ENCODE peak calls at places on chromosome 21, in four cellular contexts. One of them, this sample, is unnamed.

GRCh38 chr21:41419921-41420862 is 5.8 kb upstream of the MX1 start:
- DNase-seq in K562: peak; percentile 25
- DNase-seq in HL-60: peak; percentile 63
- DNase-seq in GM12878: peak; percentile 39
- DNase-seq in this sample: peak; percentile 42

GRCh38 chr21:44360174-44360573 is 6.8 kb downstream of the TRPM2 start:
- DNase-seq in K562: no peak
- DNase-seq in HL-60: no peak
- DNase-seq in GM12878: no peak
- DNase-seq in this sample: no peak

GRCh38 chr21:42818328-42818749 is 61.0 kb downstream of the WDR4 start:
- DNase-seq in K562: peak; percentile 71
- DNase-seq in HL-60: no peak
- DNase-seq in GM12878: no peak
- DNase-seq in this sample: no peak

GRCh38 chr21:23541571-23541970 is 2065.7 kb downstream of the MRPL39 start:
- DNase-seq in K562: no peak
- DNase-seq in HL-60: no peak
- DNase-seq in GM12878: no peak
- DNase-seq in this sample: no peak

GRCh38 chr21:46084041-46084561 is 13.8 kb upstream of the COL6A2 start:
- DNase-seq in K562: no peak
- DNase-seq in HL-60: no peak
- DNase-seq in GM12878: no peak
- DNase-seq in this sample: no peak

GRCh38 chr21:45863267-45863666 is 118.3 kb upstream of the COL6A1 start:
- DNase-seq in K562: no peak
- DNase-seq in HL-60: no peak
- DNase-seq in GM12878: no peak
- DNase-seq in this sample: no peak

GRCh38 chr21:18951291-18952038 is 547.9 kb upstream of the TMPRSS15 start:
- DNase-seq in K562: peak; percentile 58
- DNase-seq in HL-60: peak; percentile 2
- DNase-seq in GM12878: no peak
- DNase-seq in this sample: no peak

GRCh38 chr21:44461438-44462089 is 6.3 kb downstream of the LRRC3 start:
- DNase-seq in K562: peak; percentile 23
- DNase-seq in HL-60: no peak
- DNase-seq in GM12878: no peak
- DNase-seq in this sample: no peak

GRCh38 chr21:43369124-43369523 is 57.8 kb downstream of the SIK1 start:
- DNase-seq in K562: no peak
- DNase-seq in HL-60: no peak
- DNase-seq in GM12878: no peak
- DNase-seq in this sample: no peak

GRCh38 chr21:44383216-44383615 is 29.8 kb downstream of the TRPM2 start:
- DNase-seq in K562: no peak
- DNase-seq in HL-60: no peak
- DNase-seq in GM12878: no peak
- DNase-seq in this sample: no peak

GRCh38 chr21:42056996-42057689 is 14.0 kb upstream of the UMODL1 start:
- DNase-seq in K562: no peak
- DNase-seq in HL-60: no peak
- DNase-seq in GM12878: no peak
- DNase-seq in this sample: no peak

GRCh38 chr21:44718571-44718970 is 7.2 kb upstream of the TSPEAR start:
- DNase-seq in K562: no peak
- DNase-seq in HL-60: no peak
- DNase-seq in GM12878: no peak
- DNase-seq in this sample: no peak

DNA sequence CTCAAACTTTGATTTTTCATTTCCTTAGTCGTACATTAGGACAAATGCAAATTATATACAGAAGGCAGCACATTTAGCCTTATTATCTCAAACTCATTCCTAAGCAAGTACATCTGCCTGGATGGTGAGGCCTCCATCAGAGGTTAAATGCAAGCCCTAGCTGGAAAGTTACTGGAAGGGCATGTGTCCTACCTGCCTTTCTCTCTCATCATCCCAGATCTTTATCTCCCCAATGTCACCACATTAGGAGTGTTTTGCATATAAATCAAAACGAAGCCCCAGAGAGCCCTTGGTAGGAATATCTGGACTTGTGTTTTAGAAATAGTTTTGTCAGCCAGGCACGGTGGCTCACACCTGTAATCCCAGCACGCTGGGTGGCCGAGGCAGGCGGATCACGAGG is 35.0 kb downstream of the APP start:
- DNase-seq in K562: no peak
- DNase-seq in HL-60: no peak
- DNase-seq in GM12878: no peak
- DNase-seq in this sample: no peak
- TF ChIP-seq POLR2AphosphoS5 in K562: no peak
- TF ChIP-seq POLR2AphosphoS5 in HL-60: no peak
- TF ChIP-seq POLR2AphosphoS5 in GM12878: no peak
- TF ChIP-seq POLR2AphosphoS5 in this sample: no peak

DNA sequence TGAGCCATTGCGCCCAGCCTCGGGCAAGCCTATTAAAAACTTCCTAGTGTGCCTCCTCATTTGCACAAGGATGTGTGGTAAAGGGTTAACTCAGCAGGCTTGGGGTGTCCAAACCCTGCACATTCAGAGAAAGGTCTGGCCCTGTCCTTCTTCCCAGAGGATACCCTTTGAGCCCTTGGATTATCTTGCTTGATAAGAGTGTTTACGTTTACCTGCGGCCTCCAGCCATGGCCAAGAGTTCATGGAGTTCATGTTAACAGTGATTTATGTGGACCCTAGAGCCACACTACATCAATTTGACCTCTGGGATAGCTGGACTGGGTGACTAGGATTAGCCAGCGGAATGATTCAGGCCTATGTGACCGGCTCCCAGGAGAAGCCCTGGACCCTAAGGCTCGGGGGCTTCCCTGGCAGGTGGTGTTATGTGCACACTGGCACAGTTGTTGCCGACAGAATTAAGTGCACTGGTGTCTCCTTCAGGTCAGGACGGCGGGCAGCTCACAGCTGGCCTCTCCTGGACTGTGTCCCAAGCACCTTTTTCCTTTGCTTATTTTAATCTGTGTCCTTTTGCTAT is 7.7 kb upstream of the TCP10L start:
- DNase-seq in K562: no peak
- DNase-seq in HL-60: no peak
- DNase-seq in GM12878: no peak
- DNase-seq in this sample: no peak
- TF ChIP-seq SPI1 in K562: no peak
- TF ChIP-seq SPI1 in HL-60: no peak
- TF ChIP-seq SPI1 in GM12878: no peak
- TF ChIP-seq SPI1 in this sample: no peak

GRCh38 chr21:33289199-33289819 is 23.1 kb downstream of the IL10RB start:
- DNase-seq in K562: no peak
- DNase-seq in HL-60: no peak
- DNase-seq in GM12878: no peak
- DNase-seq in this sample: no peak
- TF ChIP-seq POLR2AphosphoS5 in K562: no peak
- TF ChIP-seq POLR2AphosphoS5 in HL-60: no peak
- TF ChIP-seq POLR2AphosphoS5 in GM12878: no peak
- TF ChIP-seq POLR2AphosphoS5 in this sample: no peak

GRCh38 chr21:39610705-39611104 is 2.0 kb upstream of the B3GALT5 start:
- DNase-seq in K562: no peak
- DNase-seq in HL-60: no peak
- DNase-seq in GM12878: no peak
- DNase-seq in this sample: no peak

GRCh38 chr21:39616373-39616772 is 3.6 kb downstream of the B3GALT5 start:
- DNase-seq in K562: no peak
- DNase-seq in HL-60: no peak
- DNase-seq in GM12878: no peak
- DNase-seq in this sample: no peak

GRCh38 chr21:39613029-39613934 is 542 bp downstream of the B3GALT5 start:
- DNase-seq in K562: no peak
- DNase-seq in HL-60: no peak
- DNase-seq in GM12878: no peak
- DNase-seq in this sample: no peak

GRCh38 chr21:39611547-39612190 is 1.1 kb upstream of the B3GALT5 start:
- DNase-seq in K562: no peak
- DNase-seq in HL-60: no peak
- DNase-seq in GM12878: no peak
- DNase-seq in this sample: no peak

GRCh38 chr21:39612233-39613028 is at the start of gene B3GALT5:
- DNase-seq in K562: no peak
- DNase-seq in HL-60: no peak
- DNase-seq in GM12878: no peak
- DNase-seq in this sample: no peak
- TF ChIP-seq SPI1 in K562: no peak
- TF ChIP-seq SPI1 in HL-60: no peak
- TF ChIP-seq SPI1 in GM12878: no peak
- TF ChIP-seq SPI1 in this sample: no peak

GRCh38 chr21:34845521-34846213 is 176.9 kb downstream of the CLIC6 start:
- DNase-seq in K562: no peak
- DNase-seq in HL-60: no peak
- DNase-seq in GM12878: peak; percentile 60
- DNase-seq in this sample: peak; percentile 52
- TF ChIP-seq POLR2AphosphoS5 in K562: no peak
- TF ChIP-seq POLR2AphosphoS5 in HL-60: peak; percentile 22
- TF ChIP-seq POLR2AphosphoS5 in GM12878: no peak
- TF ChIP-seq POLR2AphosphoS5 in this sample: no peak

This sample was measured in GM12891.